ENCODE peak calls at places on chromosomes 7 and 10, in four cellular contexts. Y is astrocyte, E is dorsolateral prefrontal cortex, P is left lung. U is an unnamed sample.
A peak's percentile ranks its signal among the peaks of the same experiment; 100 is the strongest.

GRCh38 chr10:98170249-98171117 is 36.0 kb downstream of the R3HCC1L start:
- DNase-seq in Y (peak; percentile 24), E (peak; percentile 31), P (no peak), U (peak; percentile 19)

GRCh38 chr7:41156268-41156667 is 546.6 kb downstream of the INHBA start:
- DNase-seq in Y (peak; percentile 68), E (no peak), P (no peak), U (no peak)

GRCh38 chr10:54133201-54133600 is 667.8 kb downstream of the PCDH15 start:
- DNase-seq in Y (no peak), E (no peak), P (no peak), U (no peak)

GRCh38 chr10:65123120-65123519 is 1601.9 kb downstream of the REEP3 start:
- DNase-seq in Y (no peak), E (no peak), P (no peak), U (no peak)

GRCh38 chr10:97718659-97719142 is 5.2 kb downstream of the MARVELD1 start:
- DNase-seq in Y (no peak), E (no peak), P (peak; percentile 82), U (no peak)

GRCh38 chr7:40311307-40311706 is 176.5 kb downstream of the SUGCT start:
- DNase-seq in Y (no peak), E (no peak), P (no peak), U (no peak)

GRCh38 chr10:52979295-52980025 is 206.9 kb upstream of the MBL2 start:
- DNase-seq in Y (no peak), E (no peak), P (no peak), U (no peak)

GRCh38 chr10:329361-330099 is 194.3 kb downstream of the ZMYND11 start:
- DNase-seq in Y (peak; percentile 93), E (peak; percentile 82), P (peak; percentile 82), U (no peak)

GRCh38 chr7:67343566-67343965 is 346.9 kb downstream of the TYW1 start:
- DNase-seq in Y (no peak), E (no peak), P (no peak), U (no peak)

GRCh38 chr7:73980206-73980605 is 47.8 kb upstream of the ELN start:
- DNase-seq in Y (no peak), E (no peak), P (no peak), U (no peak)

GRCh38 chr7:116630932-116631449 is 41.0 kb upstream of the MET start:
- DNase-seq in Y (peak; percentile 93), E (peak; percentile 44), P (peak; percentile 77), U (no peak)

GRCh38 chr10:89555688-89556445 is 20.5 kb upstream of the SLC16A12 start:
- DNase-seq in Y (no peak), E (no peak), P (no peak), U (no peak)

GRCh38 chr10:71094712-71095390 is 117.5 kb upstream of the UNC5B start:
- DNase-seq in Y (peak; percentile 5), E (no peak), P (no peak), U (no peak)

GRCh38 chr10:90621577-90621976 is 236.3 kb downstream of the HTR7 start:
- DNase-seq in Y (no peak), E (no peak), P (no peak), U (peak; percentile 2)

GRCh38 chr10:31136386-31136785 is 104.7 kb upstream of the ZNF438 start:
- DNase-seq in Y (no peak), E (no peak), P (no peak), U (no peak)

GRCh38 chr10:120998251-120998650 is 147.1 kb downstream of the WDR11 start:
- DNase-seq in Y (no peak), E (no peak), P (no peak), U (no peak)

GRCh38 chr7:29435167-29435566 is 128.5 kb upstream of the PRR15 start:
- DNase-seq in Y (no peak), E (no peak), P (no peak), U (no peak)

GRCh38 chr10:282294-283139 is 147.3 kb downstream of the ZMYND11 start:
- DNase-seq in Y (peak; percentile 61), E (no peak), P (no peak), U (no peak)

GRCh38 chr7:157291404-157292080 is 45.3 kb upstream of the DNAJB6 start:
- DNase-seq in Y (no peak), E (no peak), P (no peak), U (no peak)

DNA sequence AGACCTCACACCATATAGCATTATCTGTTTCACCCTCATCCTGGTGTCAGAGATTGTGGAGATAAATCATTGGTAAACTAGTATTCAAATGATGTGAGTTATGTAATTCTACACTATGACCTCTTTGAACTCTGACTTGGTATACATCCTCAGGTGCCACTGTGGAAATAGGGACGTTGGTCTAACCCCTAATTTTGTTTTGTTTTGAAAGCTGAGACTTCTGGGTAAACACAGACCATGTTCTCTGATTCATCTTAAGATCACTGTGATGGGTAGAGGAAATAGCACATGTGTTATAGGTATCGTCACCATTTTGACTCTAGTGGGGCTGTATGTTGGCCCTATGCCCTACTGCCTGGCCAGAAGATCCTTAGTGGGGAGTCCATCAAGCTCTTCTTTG is 241.6 kb downstream of the CCDC7 start:
- DNase-seq in Y (no peak), E (no peak), P (no peak), U (no peak)
- TF ChIP-seq CTCF in Y (no peak), E (no peak), P (no peak), U (no peak)

GRCh38 chr7:77417801-77418200 is 1.7 kb upstream of the GSAP start:
- DNase-seq in Y (no peak), E (no peak), P (no peak), U (no peak)

GRCh38 chr7:77415474-77415821 is 701 bp downstream of the GSAP start:
- DNase-seq in Y (no peak), E (no peak), P (no peak), U (no peak)

GRCh38 chr7:77413861-77414424 is 2.2 kb downstream of the GSAP start:
- DNase-seq in Y (peak; percentile 23), E (no peak), P (no peak), U (no peak)

GRCh38 chr7:77416621-77417371 is 647 bp upstream of the GSAP start:
- DNase-seq in Y (no peak), E (no peak), P (no peak), U (no peak)

GRCh38 chr7:77415822-77416620 is at the start of gene GSAP:
- DNase-seq in Y (peak; percentile 14), E (no peak), P (peak; percentile 72), U (peak; percentile 15)
- TF ChIP-seq CTCF in Y (no peak), E (no peak), P (no peak), U (no peak)

GRCh38 chr7:98877692-98878364 is 504 bp upstream of the TRRAP start:
- DNase-seq in Y (no peak), E (no peak), P (no peak), U (no peak)

GRCh38 chr7:98879989-98880337 is 1.6 kb downstream of the TRRAP start:
- DNase-seq in Y (no peak), E (no peak), P (no peak), U (no peak)

GRCh38 chr7:98880485-98880884 is 2.2 kb downstream of the TRRAP start:
- DNase-seq in Y (no peak), E (no peak), P (no peak), U (no peak)

GRCh38 chr7:98878365-98879197 is at the start of gene TRRAP:
- DNase-seq in Y (peak; percentile 52), E (no peak), P (peak; percentile 69), U (peak; percentile 68)

DNA sequence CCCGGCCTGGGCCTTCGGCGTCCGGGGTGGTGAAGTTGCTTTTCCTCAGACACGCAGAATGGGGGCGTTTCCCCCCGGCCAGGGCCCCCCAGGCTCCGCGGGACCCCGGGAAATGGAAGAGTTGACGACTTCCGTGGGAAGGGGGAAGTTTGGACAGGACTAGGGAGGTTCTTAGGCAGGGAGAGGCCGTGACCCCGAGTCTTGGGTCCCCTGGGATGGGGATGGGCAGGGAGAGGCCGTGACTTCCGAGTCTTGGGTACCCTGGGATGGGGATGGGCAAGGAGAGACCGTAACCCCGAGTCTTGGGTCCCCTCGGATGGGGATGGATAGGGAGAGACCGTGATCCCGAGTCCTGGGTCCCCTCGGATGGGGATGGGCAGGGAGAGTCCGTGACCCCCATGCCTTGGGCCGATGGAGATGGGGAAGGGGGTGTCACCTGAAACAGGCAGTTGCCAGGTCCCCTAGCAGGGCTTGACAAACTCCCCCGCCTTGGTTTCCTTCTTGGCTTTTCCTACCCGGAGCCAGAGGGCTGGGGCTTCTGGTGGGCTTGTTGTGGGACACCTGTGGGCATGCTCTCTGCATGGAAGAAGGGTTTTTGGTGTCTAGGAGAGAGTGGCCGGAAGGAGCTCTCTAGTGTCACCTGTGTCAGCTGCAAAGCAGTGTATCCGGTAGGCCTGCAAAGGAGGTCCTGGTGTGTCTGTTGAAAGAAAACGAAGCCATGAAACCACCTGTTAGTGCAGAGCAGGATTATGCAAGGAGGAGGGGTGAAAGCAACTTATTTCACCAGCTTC is 1.1 kb downstream of the TRRAP start:
- DNase-seq in Y (no peak), E (no peak), P (no peak), U (no peak)
- TF ChIP-seq CTCF in Y (peak; percentile 5), E (no peak), P (no peak), U (peak; percentile 31)

GRCh38 chr7:34501161-34501560 is 156.9 kb upstream of the NPSR1 start:
- DNase-seq in Y (no peak), E (no peak), P (no peak), U (no peak)
- TF ChIP-seq CTCF in Y (no peak), E (no peak), P (no peak), U (no peak)

GRCh38 chr10:100812978-100813377 is 67.6 kb downstream of the PAX2 start:
- DNase-seq in Y (no peak), E (no peak), P (no peak), U (no peak)
- TF ChIP-seq CTCF in Y (no peak), E (no peak), P (no peak), U (no peak)

DNA sequence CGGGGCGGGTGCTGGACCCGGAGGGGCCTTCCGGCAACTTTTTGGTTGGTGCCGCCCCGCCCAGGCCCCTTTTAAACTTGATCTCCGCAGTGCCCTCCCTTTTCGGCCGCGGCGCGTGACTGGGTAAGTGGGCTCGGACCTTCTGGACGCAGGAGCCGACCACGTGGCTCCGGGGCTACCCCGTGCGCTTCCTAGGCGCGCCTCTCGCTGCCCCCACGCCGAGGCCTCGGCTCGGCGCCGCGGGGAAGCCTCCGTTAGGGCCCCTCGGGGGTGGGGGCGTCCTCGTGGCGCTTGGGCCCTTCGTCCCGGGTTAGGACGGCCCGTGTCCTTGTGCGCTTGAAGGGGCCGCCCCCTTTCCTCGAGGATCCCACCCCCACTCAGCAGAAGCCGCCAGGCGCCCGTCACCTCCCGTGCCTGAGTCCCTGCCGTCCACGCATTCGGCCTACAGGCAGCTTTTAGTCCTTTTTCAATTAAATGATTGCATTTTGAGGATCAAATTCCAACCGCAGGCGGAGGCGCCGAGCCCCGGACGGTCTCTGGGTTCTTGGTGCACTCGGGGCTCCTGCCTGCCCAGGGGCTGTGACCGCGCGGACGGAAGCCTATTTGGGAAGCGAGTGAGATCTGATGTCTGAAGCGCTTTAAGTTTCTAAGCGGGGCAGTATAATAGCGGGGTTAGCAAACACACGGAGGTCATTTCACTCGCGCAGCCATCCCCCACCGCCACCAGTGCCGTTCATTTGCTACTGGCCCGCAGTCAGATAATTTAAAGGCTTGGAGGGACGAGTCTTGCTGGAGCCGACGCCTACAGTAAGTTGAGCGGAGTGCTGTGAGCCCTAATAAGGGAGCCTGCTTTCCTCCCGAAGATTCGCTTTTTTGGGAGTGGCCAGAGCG is 31.8 kb upstream of the TOMM7 start:
- DNase-seq in Y (peak; percentile 78), E (peak; percentile 49), P (peak; percentile 92), U (peak; percentile 57)
- TF ChIP-seq CTCF in Y (no peak), E (peak; percentile 23), P (no peak), U (peak; percentile 86)

GRCh38 chr7:44463169-44463808 is 27.2 kb downstream of the NUDCD3 start:
- DNase-seq in Y (no peak), E (no peak), P (no peak), U (no peak)
- TF ChIP-seq CTCF in Y (peak; percentile 41), E (no peak), P (no peak), U (peak; percentile 56)

GRCh38 chr10:102670065-102670400 is 25.8 kb downstream of the TRIM8 start:
- DNase-seq in Y (no peak), E (no peak), P (no peak), U (no peak)
- TF ChIP-seq CTCF in Y (no peak), E (no peak), P (peak; percentile 22), U (peak; percentile 5)

U was measured in neural crest cell.